ENCODE peak calls at places on chromosomes 4 and X, in five cellular contexts. M is vagina, V is stomach, O is endothelial cell of umbilical vein, R is upper lobe of left lung. P is an unnamed sample.

GRCh38 chr4:4852591-4853362 is 6.7 kb upstream of the MSX1 start:
- DNase-seq in M (peak; percentile 93), V (peak; percentile 35), O (peak; percentile 22), R (no peak), P (peak; percentile 75)

GRCh38 chr4:3858765-3859388 is 92.7 kb downstream of the ADRA2C start:
- DNase-seq in M (no peak), V (no peak), O (no peak), R (no peak), P (no peak)

GRCh38 chr4:3679851-3680311 is 86.3 kb upstream of the ADRA2C start:
- DNase-seq in M (no peak), V (no peak), O (no peak), R (no peak), P (peak; percentile 63)

GRCh38 chr4:182062936-182063335 is 180.3 kb upstream of the TENM3 start:
- DNase-seq in M (no peak), V (no peak), O (no peak), R (no peak), P (no peak)

GRCh38 chr4:2866891-2867290 is 23.2 kb downstream of the ADD1 start:
- DNase-seq in M (no peak), V (no peak), O (no peak), R (no peak), P (no peak)

GRCh38 chr4:85823295-85823694 is 348.3 kb downstream of the ARHGAP24 start:
- DNase-seq in M (no peak), V (no peak), O (peak; percentile 67), R (no peak), P (no peak)

GRCh38 chr4:139282375-139283075 is 2.5 kb upstream of the MGARP start:
- DNase-seq in M (no peak), V (no peak), O (peak; percentile 64), R (no peak), P (no peak)

GRCh38 chrX:53050841-53051240 is 2.3 kb downstream of the GPR173 start:
- DNase-seq in M (no peak), V (no peak), O (no peak), R (no peak), P (no peak)

GRCh38 chr4:8191136-8191747 is 7.8 kb upstream of the SH3TC1 start:
- DNase-seq in M (no peak), V (peak; percentile 63), O (peak; percentile 99), R (peak; percentile 78), P (peak; percentile 89)

GRCh38 chrX:111447298-111447697 is 35.3 kb upstream of the DCX start:
- DNase-seq in M (no peak), V (no peak), O (no peak), R (no peak), P (no peak)

GRCh38 chr4:120939693-120940092 is 17.2 kb upstream of the PRDM5 start:
- DNase-seq in M (no peak), V (no peak), O (no peak), R (no peak), P (no peak)

GRCh38 chrX:113389846-113390245 is 549.2 kb upstream of the AMOT start:
- DNase-seq in M (no peak), V (no peak), O (no peak), R (no peak), P (no peak)

GRCh38 chr4:84529169-84529751 is 30.2 kb upstream of the NKX6-1 start:
- DNase-seq in M (no peak), V (no peak), O (peak; percentile 29), R (no peak), P (no peak)

GRCh38 chr4:42083816-42084215 is 68.6 kb downstream of the BEND4 start:
- DNase-seq in M (no peak), V (no peak), O (no peak), R (no peak), P (no peak)

GRCh38 chr4:130479674-130480073 is 1383.7 kb downstream of the C4orf33 start:
- DNase-seq in M (no peak), V (no peak), O (no peak), R (no peak), P (no peak)

GRCh38 chrX:49273181-49273727 is 3.7 kb downstream of the PPP1R3F start:
- DNase-seq in M (no peak), V (no peak), O (no peak), R (no peak), P (peak; percentile 47)

GRCh38 chr4:94458682-94459081 is 6.9 kb downstream of the PDLIM5 start:
- DNase-seq in M (no peak), V (no peak), O (no peak), R (no peak), P (no peak)

GRCh38 chr4:112523008-112523440 is 7.0 kb upstream of the NEUROG2 start:
- DNase-seq in M (no peak), V (no peak), O (peak; percentile 49), R (no peak), P (peak; percentile 81)

GRCh38 chr4:150569384-150569987 is 12.5 kb upstream of the MAB21L2 start:
- DNase-seq in M (no peak), V (no peak), O (no peak), R (no peak), P (no peak)

GRCh38 chr4:19945979-19946380 is 305.7 kb upstream of the SLIT2 start:
- DNase-seq in M (no peak), V (no peak), O (peak; percentile 84), R (no peak), P (no peak)

GRCh38 chrX:77223046-77223445 is 224.1 kb upstream of the FGF16 start:
- DNase-seq in M (no peak), V (no peak), O (no peak), R (no peak), P (no peak)

GRCh38 chrX:41688835-41689234 is at the start of gene GPR34:
- DNase-seq in M (no peak), V (no peak), O (no peak), R (no peak), P (peak; percentile 70)

GRCh38 chr4:14193601-14194000 is 566.1 kb upstream of the BOD1L1 start:
- DNase-seq in M (no peak), V (no peak), O (no peak), R (no peak), P (no peak)

GRCh38 chrX:11944486-11944885 is 186.4 kb downstream of the MSL3 start:
- DNase-seq in M (no peak), V (no peak), O (peak; percentile 15), R (no peak), P (no peak)

GRCh38 chrX:78514852-78515251 is 144.3 kb downstream of the RTL3 start:
- DNase-seq in M (no peak), V (no peak), O (no peak), R (no peak), P (no peak)

GRCh38 chrX:79300821-79301220 is 66.3 kb downstream of the ITM2A start:
- DNase-seq in M (no peak), V (no peak), O (no peak), R (no peak), P (no peak)

GRCh38 chr4:105707783-105708182 is 706 bp downstream of the INTS12 start:
- DNase-seq in M (no peak), V (no peak), O (no peak), R (no peak), P (no peak)

GRCh38 chrX:39418936-39419659 is 617.8 kb downstream of the MID1IP1 start:
- DNase-seq in M (no peak), V (peak; percentile 46), O (peak; percentile 73), R (peak; percentile 23), P (no peak)

GRCh38 chrX:71067727-71068051 is 445 bp downstream of the SNX12 start:
- DNase-seq in M (no peak), V (no peak), O (no peak), R (no peak), P (no peak)

GRCh38 chr4:98828801-98829200 is 100.1 kb downstream of the EIF4E start:
- DNase-seq in M (no peak), V (no peak), O (no peak), R (no peak), P (no peak)

GRCh38 chr4:118729287-118730286 is 44.4 kb downstream of the METTL14 start:
- DNase-seq in M (no peak), V (no peak), O (peak; percentile 30), R (no peak), P (no peak)
- H3K4me1 ChIP-seq in M (no peaks in the 10 kb centered on the region), V (no peaks in the 10 kb centered on the region), O (no peaks in the 10 kb centered on the region), R (no peaks in the 10 kb centered on the region), P (no peaks in the 10 kb centered on the region)

GRCh38 chr4:95867919-95868318 is 28.0 kb downstream of the PDHA2 start:
- DNase-seq in M (no peak), V (no peak), O (peak; percentile 5), R (no peak), P (no peak)

GRCh38 chr4:95869961-95870500 is 30.1 kb downstream of the PDHA2 start:
- DNase-seq in M (no peak), V (no peak), O (no peak), R (no peak), P (no peak)
- H3K9me3 ChIP-seq in M (peaks cover 5% of the 10 kb centered on the region), V (no peaks in the 10 kb centered on the region), O (no peaks in the 10 kb centered on the region), R (peaks cover 3% of the 10 kb centered on the region), P (peaks cover 49% of the 10 kb centered on the region)

GRCh38 chr4:10259976-10260375 is 143.4 kb upstream of the WDR1 start:
- DNase-seq in M (no peak), V (no peak), O (no peak), R (no peak), P (no peak)

GRCh38 chr4:10256203-10256602 is 139.6 kb upstream of the WDR1 start:
- DNase-seq in M (no peak), V (no peak), O (no peak), R (no peak), P (no peak)

GRCh38 chr4:10260777-10261176 is 144.2 kb upstream of the WDR1 start:
- DNase-seq in M (no peak), V (no peak), O (no peak), R (no peak), P (no peak)
- TF ChIP-seq POLR2AphosphoS5 in M (no peak), V (no peak), O (no peak), R (no peak), P (no peak)

GRCh38 chr4:101262683-101263082 is 84.6 kb downstream of the PPP3CA start:
- DNase-seq in M (no peak), V (no peak), O (no peak), R (no peak), P (no peak)
- H3K4me1 ChIP-seq in M (peaks cover 46% of the 10 kb centered on the region), V (peaks cover 33% of the 10 kb centered on the region), O (peaks cover 30% of the 10 kb centered on the region), R (peaks cover 4% of the 10 kb centered on the region), P (peaks cover 70% of the 10 kb centered on the region)

GRCh38 chrX:153512501-153512893 is 4.9 kb upstream of the ATP2B3 start:
- DNase-seq in M (no peak), V (no peak), O (no peak), R (no peak), P (no peak)
- H3K9me3 ChIP-seq in M (no peaks in the 10 kb centered on the region), V (no peaks in the 10 kb centered on the region), O (no peaks in the 10 kb centered on the region), R (no peaks in the 10 kb centered on the region), P (no peaks in the 10 kb centered on the region)

GRCh38 chr4:882646-883045 is 49.5 kb downstream of the GAK start:
- DNase-seq in M (no peak), V (no peak), O (no peak), R (no peak), P (no peak)
- TF ChIP-seq POLR2AphosphoS5 in M (no peak), V (no peak), O (no peak), R (no peak), P (peak; percentile 24)

DNA sequence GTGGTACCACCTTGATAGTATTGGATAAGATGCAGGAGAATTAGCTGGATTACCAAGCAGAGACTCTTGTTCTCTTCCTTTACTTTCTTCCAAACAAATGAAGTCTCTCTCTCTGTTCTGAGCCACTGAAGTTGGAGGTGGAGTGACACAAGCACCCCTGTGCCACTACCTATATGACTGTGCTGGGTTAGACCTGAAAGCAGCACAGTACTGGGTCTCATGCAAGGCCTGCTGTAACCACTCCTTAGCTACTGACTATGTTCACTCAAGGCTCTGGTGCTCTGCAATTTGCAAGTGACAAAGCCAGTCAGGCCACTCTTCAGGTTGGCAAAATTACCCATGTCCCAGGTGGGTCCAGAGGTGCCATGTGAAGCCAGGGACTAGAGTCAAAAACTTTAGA is 389.6 kb upstream of the MAOA start:
- DNase-seq in M (no peak), V (no peak), O (no peak), R (no peak), P (no peak)
- H3K4me1 ChIP-seq in M (no peaks in the 10 kb centered on the region), V (no peaks in the 10 kb centered on the region), O (no peaks in the 10 kb centered on the region), R (no peaks in the 10 kb centered on the region), P (no peaks in the 10 kb centered on the region)